ENCODE peak calls at places on chromosomes 6 and 20, in nine cellular contexts. A is lower lobe of right lung; N is GM18507; D is CD8-positive, alpha-beta memory T cell; R is GM03348; W is cardiac muscle cell; Y is brain microvascular endothelial cell; L is A549; M is left cardiac atrium. T is an unnamed sample.

GRCh38 chr6:21185849-21186478 is 407.6 kb upstream of the SOX4 start:
- DNase-seq in A (no peak), N (no peak), D (no peak), R (no peak), W (no peak), Y (no peak), L (no peak), M (no peak), T (no peak)

GRCh38 chr6:19463250-19463649 is 373.9 kb upstream of the ID4 start:
- DNase-seq in A (no peak), N (no peak), D (no peak), R (no peak), W (no peak), Y (no peak), L (no peak), M (no peak), T (no peak)

GRCh38 chr6:48757661-48758060 is 646.7 kb upstream of the PTCHD4 start:
- DNase-seq in A (no peak), N (no peak), D (no peak), R (no peak), W (no peak), Y (peak), L (no peak), M (no peak), T (no peak)

GRCh38 chr20:25544316-25544715 is 41.0 kb downstream of the NINL start:
- DNase-seq in A (no peak), N (no peak), D (no peak), R (no peak), W (peak), Y (no peak), L (no peak), M (no peak), T (no peak)

GRCh38 chr6:137084865-137085617 is 40.3 kb upstream of the IL20RA start:
- DNase-seq in A (no peak), N (no peak), D (no peak), R (no peak), W (no peak), Y (no peak), L (no peak), M (no peak), T (no peak)

GRCh38 chr20:3190681-3191111 is 13.8 kb downstream of the DDRGK1 start:
- DNase-seq in A (peak), N (no peak), D (no peak), R (no peak), W (no peak), Y (no peak), L (peak), M (no peak), T (no peak)

GRCh38 chr6:152981219-152981618 is 1.6 kb downstream of the FBXO5 start:
- DNase-seq in A (no peak), N (no peak), D (no peak), R (no peak), W (no peak), Y (no peak), L (no peak), M (no peak), T (no peak)

GRCh38 chr6:163162007-163162873 is 252.3 kb upstream of the QKI start:
- DNase-seq in A (no peak), N (no peak), D (no peak), R (no peak), W (no peak), Y (no peak), L (no peak), M (no peak), T (no peak)

GRCh38 chr20:45353746-45354145 is 5.5 kb upstream of the SDC4 start:
- DNase-seq in A (no peak), N (no peak), D (no peak), R (no peak), W (no peak), Y (no peak), L (no peak), M (no peak), T (no peak)

GRCh38 chr6:126337323-126337722 is 2.6 kb upstream of the CENPW start:
- DNase-seq in A (no peak), N (no peak), D (no peak), R (peak), W (peak), Y (peak), L (no peak), M (no peak), T (no peak)

GRCh38 chr6:3410385-3411360 is 46.2 kb downstream of the SLC22A23 start:
- DNase-seq in A (no peak), N (peak), D (peak), R (peak), W (peak), Y (peak), L (peak), M (peak), T (peak)

GRCh38 chr20:11454966-11455799 is 462.5 kb upstream of the BTBD3 start:
- DNase-seq in A (no peak), N (no peak), D (no peak), R (peak), W (peak), Y (peak), L (peak), M (no peak), T (peak)

GRCh38 chr6:356828-357251 is 34.7 kb upstream of the IRF4 start:
- DNase-seq in A (peak), N (no peak), D (no peak), R (no peak), W (no peak), Y (no peak), L (no peak), M (no peak), T (no peak)

GRCh38 chr20:62726276-62726675 is 17.6 kb downstream of the NTSR1 start:
- DNase-seq in A (peak), N (no peak), D (no peak), R (no peak), W (no peak), Y (no peak), L (no peak), M (peak), T (no peak)

GRCh38 chr20:20295621-20296498 is 72.0 kb upstream of the INSM1 start:
- DNase-seq in A (no peak), N (no peak), D (no peak), R (no peak), W (no peak), Y (no peak), L (no peak), M (no peak), T (no peak)

GRCh38 chr6:127938701-127939100 is 37.8 kb upstream of the THEMIS start:
- DNase-seq in A (no peak), N (no peak), D (peak), R (peak), W (peak), Y (peak), L (peak), M (no peak), T (peak)

GRCh38 chr6:41560440-41561192 is 14.4 kb downstream of the FOXP4 start:
- DNase-seq in A (peak), N (peak), D (peak), R (peak), W (peak), Y (no peak), L (no peak), M (peak), T (peak)

GRCh38 chr6:154602296-154602695 is 91.8 kb upstream of the CNKSR3 start:
- DNase-seq in A (no peak), N (no peak), D (no peak), R (no peak), W (no peak), Y (no peak), L (no peak), M (no peak), T (no peak)

GRCh38 chr20:38084425-38084951 is 50.9 kb downstream of the RPRD1B start:
- DNase-seq in A (no peak), N (no peak), D (no peak), R (peak), W (peak), Y (peak), L (peak), M (no peak), T (peak)

GRCh38 chr6:105781905-105782304 is 304.2 kb upstream of the PRDM1 start:
- DNase-seq in A (no peak), N (no peak), D (peak), R (no peak), W (no peak), Y (no peak), L (no peak), M (no peak), T (no peak)

GRCh38 chr6:72422126-72422680 is 199.7 kb upstream of the KCNQ5 start:
- DNase-seq in A (no peak), N (no peak), D (no peak), R (peak), W (no peak), Y (no peak), L (no peak), M (no peak), T (no peak)

GRCh38 chr6:95923518-95923917 is 92.3 kb upstream of the FUT9 start:
- DNase-seq in A (no peak), N (peak), D (no peak), R (peak), W (no peak), Y (no peak), L (peak), M (no peak), T (no peak)

GRCh38 chr6:26003102-26003694 is 40.6 kb downstream of the TRIM38 start:
- DNase-seq in A (no peak), N (no peak), D (peak), R (peak), W (peak), Y (peak), L (peak), M (peak), T (peak)

GRCh38 chr6:52020961-52021570 is 66.3 kb downstream of the PKHD1 start:
- DNase-seq in A (no peak), N (no peak), D (no peak), R (peak), W (peak), Y (no peak), L (peak), M (no peak), T (peak)

GRCh38 chr20:25584905-25585704 is at the start of gene NINL:
- DNase-seq in A (peak), N (no peak), D (peak), R (peak), W (peak), Y (no peak), L (peak), M (peak), T (peak)